ENCODE peak calls at places on chromosome 2, in eight cellular contexts. One of them, this sample, is unnamed.

GRCh38 chr2:46963961-46964673 is 48.5 kb upstream of the MCFD2 start:
- DNase-seq in SJSA1: no peak
- DNase-seq in CD8-positive, alpha-beta memory T cell: no peak
- DNase-seq in fibroblast of lung: peak; percentile 69
- DNase-seq in sigmoid colon: no peak
- DNase-seq in heart left ventricle: no peak
- DNase-seq in lower lobe of right lung: no peak
- DNase-seq in mammary epithelial cell: peak; percentile 75
- DNase-seq in this sample: no peak

GRCh38 chr2:233862261-233862768 is 5.9 kb downstream of the MSL3B start:
- DNase-seq in SJSA1: no peak
- DNase-seq in CD8-positive, alpha-beta memory T cell: no peak
- DNase-seq in fibroblast of lung: no peak
- DNase-seq in sigmoid colon: no peak
- DNase-seq in heart left ventricle: no peak
- DNase-seq in lower lobe of right lung: no peak
- DNase-seq in mammary epithelial cell: no peak
- DNase-seq in this sample: no peak

GRCh38 chr2:145484443-145485086 is 964.6 kb upstream of the ZEB2 start:
- DNase-seq in SJSA1: no peak
- DNase-seq in CD8-positive, alpha-beta memory T cell: no peak
- DNase-seq in fibroblast of lung: peak; percentile 76
- DNase-seq in sigmoid colon: no peak
- DNase-seq in heart left ventricle: no peak
- DNase-seq in lower lobe of right lung: no peak
- DNase-seq in mammary epithelial cell: peak; percentile 84
- DNase-seq in this sample: no peak

GRCh38 chr2:33552758-33553461 is 46.2 kb downstream of the FAM98A start:
- DNase-seq in SJSA1: no peak
- DNase-seq in CD8-positive, alpha-beta memory T cell: no peak
- DNase-seq in fibroblast of lung: peak; percentile 62
- DNase-seq in sigmoid colon: no peak
- DNase-seq in heart left ventricle: no peak
- DNase-seq in lower lobe of right lung: no peak
- DNase-seq in mammary epithelial cell: no peak
- DNase-seq in this sample: no peak

GRCh38 chr2:230890696-230891095 is 26.0 kb downstream of the ITM2C start:
- DNase-seq in SJSA1: no peak
- DNase-seq in CD8-positive, alpha-beta memory T cell: no peak
- DNase-seq in fibroblast of lung: no peak
- DNase-seq in sigmoid colon: no peak
- DNase-seq in heart left ventricle: no peak
- DNase-seq in lower lobe of right lung: peak; percentile 17
- DNase-seq in mammary epithelial cell: no peak
- DNase-seq in this sample: no peak

GRCh38 chr2:128424806-128425205 is 106.1 kb upstream of the HS6ST1 start:
- DNase-seq in SJSA1: no peak
- DNase-seq in CD8-positive, alpha-beta memory T cell: no peak
- DNase-seq in fibroblast of lung: no peak
- DNase-seq in sigmoid colon: peak; percentile 27
- DNase-seq in heart left ventricle: no peak
- DNase-seq in lower lobe of right lung: peak; percentile 35
- DNase-seq in mammary epithelial cell: no peak
- DNase-seq in this sample: no peak

GRCh38 chr2:179222076-179222475 is 42.6 kb downstream of the SESTD1 start:
- DNase-seq in SJSA1: no peak
- DNase-seq in CD8-positive, alpha-beta memory T cell: no peak
- DNase-seq in fibroblast of lung: no peak
- DNase-seq in sigmoid colon: no peak
- DNase-seq in heart left ventricle: no peak
- DNase-seq in lower lobe of right lung: no peak
- DNase-seq in mammary epithelial cell: no peak
- DNase-seq in this sample: no peak

GRCh38 chr2:18518116-18519111 is 42.0 kb downstream of the RDH14 start:
- DNase-seq in SJSA1: peak; percentile 84
- DNase-seq in CD8-positive, alpha-beta memory T cell: no peak
- DNase-seq in fibroblast of lung: peak; percentile 69
- DNase-seq in sigmoid colon: no peak
- DNase-seq in heart left ventricle: no peak
- DNase-seq in lower lobe of right lung: no peak
- DNase-seq in mammary epithelial cell: no peak
- DNase-seq in this sample: no peak

GRCh38 chr2:219384083-219384713 is 3.5 kb downstream of the DNPEP start:
- DNase-seq in SJSA1: no peak
- DNase-seq in CD8-positive, alpha-beta memory T cell: no peak
- DNase-seq in fibroblast of lung: no peak
- DNase-seq in sigmoid colon: no peak
- DNase-seq in heart left ventricle: no peak
- DNase-seq in lower lobe of right lung: no peak
- DNase-seq in mammary epithelial cell: no peak
- DNase-seq in this sample: no peak

GRCh38 chr2:149645391-149645790 is 57.8 kb upstream of the MMADHC start:
- DNase-seq in SJSA1: no peak
- DNase-seq in CD8-positive, alpha-beta memory T cell: no peak
- DNase-seq in fibroblast of lung: peak; percentile 25
- DNase-seq in sigmoid colon: no peak
- DNase-seq in heart left ventricle: no peak
- DNase-seq in lower lobe of right lung: no peak
- DNase-seq in mammary epithelial cell: no peak
- DNase-seq in this sample: no peak

GRCh38 chr2:191938779-191939178 is 91.9 kb upstream of the CAVIN2 start:
- DNase-seq in SJSA1: no peak
- DNase-seq in CD8-positive, alpha-beta memory T cell: no peak
- DNase-seq in fibroblast of lung: no peak
- DNase-seq in sigmoid colon: no peak
- DNase-seq in heart left ventricle: no peak
- DNase-seq in lower lobe of right lung: no peak
- DNase-seq in mammary epithelial cell: no peak
- DNase-seq in this sample: no peak

GRCh38 chr2:37570773-37571570 is 100.5 kb downstream of the CDC42EP3 start:
- DNase-seq in SJSA1: peak; percentile 80
- DNase-seq in CD8-positive, alpha-beta memory T cell: no peak
- DNase-seq in fibroblast of lung: peak; percentile 95
- DNase-seq in sigmoid colon: no peak
- DNase-seq in heart left ventricle: no peak
- DNase-seq in lower lobe of right lung: no peak
- DNase-seq in mammary epithelial cell: peak; percentile 95
- DNase-seq in this sample: no peak

GRCh38 chr2:48482774-48483173 is 47.2 kb upstream of the STON1 start:
- DNase-seq in SJSA1: no peak
- DNase-seq in CD8-positive, alpha-beta memory T cell: no peak
- DNase-seq in fibroblast of lung: peak; percentile 39
- DNase-seq in sigmoid colon: no peak
- DNase-seq in heart left ventricle: no peak
- DNase-seq in lower lobe of right lung: no peak
- DNase-seq in mammary epithelial cell: peak; percentile 29
- DNase-seq in this sample: no peak

GRCh38 chr2:241941691-241942301 is 72.3 kb downstream of the RTP5 start:
- DNase-seq in SJSA1: no peak
- DNase-seq in CD8-positive, alpha-beta memory T cell: no peak
- DNase-seq in fibroblast of lung: no peak
- DNase-seq in sigmoid colon: no peak
- DNase-seq in heart left ventricle: no peak
- DNase-seq in lower lobe of right lung: no peak
- DNase-seq in mammary epithelial cell: no peak
- DNase-seq in this sample: no peak

GRCh38 chr2:54773838-54774237 is 50.4 kb downstream of the EML6 start:
- DNase-seq in SJSA1: no peak
- DNase-seq in CD8-positive, alpha-beta memory T cell: no peak
- DNase-seq in fibroblast of lung: peak; percentile 6
- DNase-seq in sigmoid colon: no peak
- DNase-seq in heart left ventricle: no peak
- DNase-seq in lower lobe of right lung: no peak
- DNase-seq in mammary epithelial cell: no peak
- DNase-seq in this sample: no peak

GRCh38 chr2:108193251-108193650 is 46.5 kb upstream of the SULT1C3 start:
- DNase-seq in SJSA1: peak; percentile 85
- DNase-seq in CD8-positive, alpha-beta memory T cell: no peak
- DNase-seq in fibroblast of lung: peak; percentile 26
- DNase-seq in sigmoid colon: no peak
- DNase-seq in heart left ventricle: no peak
- DNase-seq in lower lobe of right lung: no peak
- DNase-seq in mammary epithelial cell: no peak
- DNase-seq in this sample: no peak

GRCh38 chr2:109124982-109125594 is 3.9 kb upstream of the SH3RF3 start:
- DNase-seq in SJSA1: no peak
- DNase-seq in CD8-positive, alpha-beta memory T cell: no peak
- DNase-seq in fibroblast of lung: no peak
- DNase-seq in sigmoid colon: no peak
- DNase-seq in heart left ventricle: no peak
- DNase-seq in lower lobe of right lung: no peak
- DNase-seq in mammary epithelial cell: no peak
- DNase-seq in this sample: no peak

GRCh38 chr2:202780514-202781021 is 91.0 kb downstream of the ICA1L start:
- DNase-seq in SJSA1: peak; percentile 14
- DNase-seq in CD8-positive, alpha-beta memory T cell: no peak
- DNase-seq in fibroblast of lung: peak; percentile 89
- DNase-seq in sigmoid colon: no peak
- DNase-seq in heart left ventricle: no peak
- DNase-seq in lower lobe of right lung: no peak
- DNase-seq in mammary epithelial cell: peak; percentile 96
- DNase-seq in this sample: no peak

GRCh38 chr2:240809276-240809675 is 10.7 kb downstream of the KIF1A start:
- DNase-seq in SJSA1: no peak
- DNase-seq in CD8-positive, alpha-beta memory T cell: no peak
- DNase-seq in fibroblast of lung: no peak
- DNase-seq in sigmoid colon: peak; percentile 24
- DNase-seq in heart left ventricle: no peak
- DNase-seq in lower lobe of right lung: no peak
- DNase-seq in mammary epithelial cell: no peak
- DNase-seq in this sample: no peak

DNA sequence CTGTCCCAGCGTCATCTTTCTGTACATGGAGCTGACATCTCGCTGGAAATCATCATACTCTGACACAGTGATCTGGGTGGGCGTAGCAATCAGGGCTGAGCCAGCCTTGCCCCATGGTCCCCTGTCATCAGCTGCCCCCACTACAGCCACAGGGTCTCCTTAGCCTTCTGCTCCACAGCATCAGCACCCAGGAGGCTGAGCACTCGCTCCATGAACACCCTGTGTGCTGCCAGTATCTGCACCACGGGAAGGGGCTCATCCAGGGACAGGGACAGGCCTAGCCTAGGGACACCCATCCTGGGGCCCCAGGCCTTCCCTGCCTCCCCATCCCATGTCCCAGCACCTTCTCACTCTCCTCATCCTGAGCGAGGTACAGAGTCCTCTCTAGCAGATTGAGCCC is 11.4 kb downstream of the ALPG start:
- DNase-seq in SJSA1: no peak
- DNase-seq in CD8-positive, alpha-beta memory T cell: no peak
- DNase-seq in fibroblast of lung: no peak
- DNase-seq in sigmoid colon: peak; percentile 57
- DNase-seq in heart left ventricle: no peak
- DNase-seq in lower lobe of right lung: peak; percentile 32
- DNase-seq in mammary epithelial cell: no peak
- DNase-seq in this sample: no peak
- H3K4me3 ChIP-seq in SJSA1: no peak overlapping the region
- H3K4me3 ChIP-seq in CD8-positive, alpha-beta memory T cell: no peak overlapping the region
- H3K4me3 ChIP-seq in fibroblast of lung: no peak overlapping the region
- H3K4me3 ChIP-seq in sigmoid colon: no peak overlapping the region
- H3K4me3 ChIP-seq in heart left ventricle: no peak overlapping the region
- H3K4me3 ChIP-seq in lower lobe of right lung: no peak overlapping the region
- H3K4me3 ChIP-seq in mammary epithelial cell: no peak overlapping the region
- H3K4me3 ChIP-seq in this sample: no peak overlapping the region

DNA sequence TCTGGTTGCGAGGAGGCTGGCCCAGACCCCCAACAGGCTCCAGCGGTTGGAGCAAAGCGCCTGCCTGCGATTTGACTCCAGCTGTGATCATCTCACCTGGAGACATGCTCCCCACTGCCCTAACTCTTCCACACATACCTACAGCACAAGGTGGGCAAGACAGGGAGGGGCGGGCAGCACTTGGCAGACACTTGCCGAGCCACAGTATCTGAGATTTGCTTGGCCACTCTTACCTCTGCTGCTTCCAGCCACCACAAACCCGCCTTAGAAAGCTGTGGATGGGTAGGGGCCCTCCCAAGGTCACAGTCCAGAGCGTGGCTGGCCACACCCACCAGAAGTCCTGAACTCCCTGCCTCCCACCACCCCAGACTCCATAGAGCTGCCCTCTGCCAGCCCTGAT is 8.2 kb downstream of the CYP26B1 start:
- DNase-seq in SJSA1: no peak
- DNase-seq in CD8-positive, alpha-beta memory T cell: no peak
- DNase-seq in fibroblast of lung: no peak
- DNase-seq in sigmoid colon: no peak
- DNase-seq in heart left ventricle: no peak
- DNase-seq in lower lobe of right lung: no peak
- DNase-seq in mammary epithelial cell: no peak
- DNase-seq in this sample: no peak
- H3K27ac ChIP-seq in SJSA1: no peak overlapping the region
- H3K27ac ChIP-seq in CD8-positive, alpha-beta memory T cell: no peak overlapping the region
- H3K27ac ChIP-seq in fibroblast of lung: no peak overlapping the region
- H3K27ac ChIP-seq in sigmoid colon: no peak overlapping the region
- H3K27ac ChIP-seq in heart left ventricle: no peak overlapping the region
- H3K27ac ChIP-seq in lower lobe of right lung: no peak overlapping the region
- H3K27ac ChIP-seq in mammary epithelial cell: no peak overlapping the region
- H3K27ac ChIP-seq in this sample: no peak overlapping the region

DNA sequence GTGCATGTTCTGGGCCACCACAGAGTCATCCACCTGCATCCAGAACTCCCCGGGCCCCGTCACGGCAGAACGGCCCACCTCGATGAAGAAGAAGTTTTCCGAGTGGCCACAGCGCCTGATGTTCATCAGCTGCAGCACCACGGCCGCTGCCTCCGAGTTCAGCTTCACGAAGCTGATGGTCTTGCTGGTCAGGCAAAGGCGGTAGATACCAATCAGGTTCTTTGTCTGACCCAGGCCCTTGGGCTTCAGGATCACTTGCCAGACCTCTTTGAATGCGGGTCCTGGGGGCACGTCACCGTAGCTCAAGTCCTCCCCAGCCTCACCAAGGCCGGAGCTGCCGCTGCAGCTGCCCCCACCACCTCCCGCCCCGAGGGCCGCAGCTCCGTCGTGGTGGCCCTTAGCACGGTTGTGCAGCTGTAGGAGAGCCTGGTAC is 1.6 kb downstream of the IRS1 start:
- DNase-seq in SJSA1: no peak
- DNase-seq in CD8-positive, alpha-beta memory T cell: no peak
- DNase-seq in fibroblast of lung: no peak
- DNase-seq in sigmoid colon: peak; percentile 73
- DNase-seq in heart left ventricle: no peak
- DNase-seq in lower lobe of right lung: peak; percentile 45
- DNase-seq in mammary epithelial cell: no peak
- DNase-seq in this sample: no peak
- H3K4me3 ChIP-seq in SJSA1: peak overlapping the region; percentile 65
- H3K4me3 ChIP-seq in CD8-positive, alpha-beta memory T cell: peak overlapping the region; percentile 66
- H3K4me3 ChIP-seq in fibroblast of lung: peak overlapping the region; percentile 59
- H3K4me3 ChIP-seq in sigmoid colon: peak overlapping the region; percentile 61
- H3K4me3 ChIP-seq in heart left ventricle: peak overlapping the region; percentile 85
- H3K4me3 ChIP-seq in lower lobe of right lung: peak overlapping the region; percentile 77
- H3K4me3 ChIP-seq in mammary epithelial cell: peak overlapping the region; percentile 92
- H3K4me3 ChIP-seq in this sample: peak overlapping the region; percentile 88

DNA sequence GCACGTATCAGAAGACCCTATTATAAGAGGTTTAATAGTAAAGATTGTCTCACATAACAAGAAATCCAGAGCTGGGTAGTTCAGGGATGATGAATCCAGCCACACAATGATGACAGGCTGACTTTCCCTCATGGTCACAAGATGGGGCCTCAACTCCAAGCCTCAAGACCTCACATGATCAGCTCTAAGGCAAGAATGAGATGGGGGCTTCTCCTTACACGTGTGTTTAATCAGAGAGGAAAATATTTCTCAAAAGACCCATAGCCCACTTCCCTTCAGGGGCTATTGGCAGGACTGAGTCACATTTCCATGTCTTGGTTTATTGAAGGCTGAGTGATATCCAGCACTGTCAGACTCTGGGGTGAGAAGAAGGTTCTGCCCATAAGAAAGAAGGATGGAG is 100.2 kb upstream of the FOSL2 start:
- DNase-seq in SJSA1: no peak
- DNase-seq in CD8-positive, alpha-beta memory T cell: no peak
- DNase-seq in fibroblast of lung: peak; percentile 81
- DNase-seq in sigmoid colon: no peak
- DNase-seq in heart left ventricle: no peak
- DNase-seq in lower lobe of right lung: no peak
- DNase-seq in mammary epithelial cell: no peak
- DNase-seq in this sample: no peak
- H3K27ac ChIP-seq in SJSA1: peak overlapping the region; percentile 41
- H3K27ac ChIP-seq in CD8-positive, alpha-beta memory T cell: no peak overlapping the region
- H3K27ac ChIP-seq in fibroblast of lung: peak overlapping the region; percentile 23
- H3K27ac ChIP-seq in sigmoid colon: no peak overlapping the region
- H3K27ac ChIP-seq in heart left ventricle: no peak overlapping the region
- H3K27ac ChIP-seq in lower lobe of right lung: no peak overlapping the region
- H3K27ac ChIP-seq in mammary epithelial cell: no peak overlapping the region
- H3K27ac ChIP-seq in this sample: no peak overlapping the region